ENCODE peak calls at places on chromosomes 5 and 9, in four cellular contexts. C is astrocyte of the cerebellum, W is SK-N-DZ, K is COR-L47. Z is an unnamed sample.

GRCh38 chr9:128428644-128429504 is 8.2 kb downstream of the CERCAM start:
- DNase-seq in C (no peak), W (peak), K (no peak), Z (no peak)

GRCh38 chr5:95759634-95760033 is 28.5 kb downstream of the RHOBTB3 start:
- DNase-seq in W (no peak), C (no peak), K (no peak), Z (no peak)

GRCh38 chr9:136784997-136785361 is 6.2 kb upstream of the TMEM141 start:
- DNase-seq in K (no peak), C (no peak), W (no peak), Z (no peak)

GRCh38 chr5:103561670-103562069 is 919 bp downstream of the NUDT12 start:
- DNase-seq in C (no peak), K (no peak), W (no peak), Z (no peak)

GRCh38 chr5:179908528-179908927 is 831 bp upstream of the TBC1D9B start:
- DNase-seq in C (no peak), W (peak), K (no peak), Z (no peak)

GRCh38 chr5:178430187-178431062 is 159.8 kb downstream of the COL23A1 start:
- DNase-seq in C (no peak), K (no peak), W (no peak), Z (no peak)

GRCh38 chr5:173665326-173665725 is 48.9 kb upstream of the BOD1 start:
- DNase-seq in C (no peak), K (no peak), W (no peak), Z (no peak)

GRCh38 chr9:132547976-132548730 is 34.3 kb upstream of the BARHL1 start:
- DNase-seq in K (no peak), C (no peak), W (peak), Z (no peak)

GRCh38 chr5:14545308-14545707 is 36.3 kb upstream of the OTULINL start:
- DNase-seq in C (no peak), K (no peak), W (no peak), Z (no peak)

GRCh38 chr9:19804431-19804830 is 15.6 kb upstream of the SLC24A2 start:
- DNase-seq in K (no peak), C (no peak), W (no peak), Z (no peak)

GRCh38 chr5:35851282-35851681 is 5.4 kb upstream of the IL7R start:
- DNase-seq in W (no peak), K (no peak), C (peak), Z (no peak)

GRCh38 chr5:179275941-179276837 is 69.1 kb downstream of the ADAMTS2 start:
- DNase-seq in W (no peak), C (peak), K (no peak), Z (no peak)

GRCh38 chr9:91995000-91995399 is 45.0 kb upstream of the ROR2 start:
- DNase-seq in C (no peak), W (no peak), K (no peak), Z (no peak)

GRCh38 chr9:37369671-37370070 is 52.8 kb upstream of the GRHPR start:
- DNase-seq in C (no peak), K (no peak), W (no peak), Z (peak)

GRCh38 chr5:179679014-179679674 is 1.7 kb downstream of the CBY3 start:
- DNase-seq in W (no peak), C (no peak), K (no peak), Z (peak)

GRCh38 chr5:135327429-135328127 is 71.5 kb downstream of the MACROH2A1 start:
- DNase-seq in K (peak), W (no peak), C (no peak), Z (no peak)

GRCh38 chr9:134055981-134056461 is 11.8 kb downstream of the BRD3 start:
- DNase-seq in W (no peak), C (peak), K (peak), Z (no peak)

GRCh38 chr5:39253211-39253610 is 33.8 kb upstream of the FYB1 start:
- DNase-seq in W (no peak), C (no peak), K (no peak), Z (no peak)

GRCh38 chr5:107127906-107128305 is 542.8 kb downstream of the EFNA5 start:
- DNase-seq in K (no peak), C (no peak), W (no peak), Z (no peak)

GRCh38 chr9:125541840-125542243 is 165.2 kb downstream of the MAPKAP1 start:
- DNase-seq in W (peak), K (peak), C (no peak), Z (no peak)

GRCh38 chr5:3140117-3140516 is 388.6 kb upstream of the IRX2 start:
- DNase-seq in K (no peak), W (no peak), C (no peak), Z (no peak)

GRCh38 chr5:151758141-151758429 is 346 bp downstream of the ATOX1 start:
- DNase-seq in K (no peak), W (no peak), C (no peak), Z (no peak)

GRCh38 chr9:7976856-7977255 is 177.3 kb upstream of the DMAC1 start:
- DNase-seq in W (no peak), K (no peak), C (no peak), Z (no peak)

GRCh38 chr9:5767968-5768932 is 64.7 kb downstream of the ERMP1 start:
- DNase-seq in W (no peak), C (no peak), K (no peak), Z (peak)

GRCh38 chr9:93091056-93091452 is 5.0 kb upstream of the CARD19 start:
- DNase-seq in K (no peak), C (no peak), W (no peak), Z (no peak)

GRCh38 chr9:133639613-133640012 is 3.5 kb downstream of the DBH start:
- DNase-seq in W (no peak), C (no peak), K (no peak), Z (no peak)